ENCODE peak calls at places on chromosomes 1 and 21, in nine cellular contexts. P is K562; G is SJCRH30; B is astrocyte; C is naive thymus-derived CD4-positive, alpha-beta T cell; V is H9; T is thoracic aorta; H is esophagus squamous epithelium; Y is IMR-90. J is an unnamed sample. For H3K27me3 and H3K4me1, the result is how much of the 10 kb centered on the place peaks cover.

GRCh38 chr1:209412566-209412965 is 170.9 kb upstream of the CAMK1G start:
- DNase-seq in P (no peak), G (no peak), B (no peak), C (no peak), V (no peak), T (no peak), H (no peak), Y (no peak), J (no peak)

GRCh38 chr1:161071886-161072371 is 2.2 kb upstream of the ARHGAP30 start:
- DNase-seq in P (peak), G (peak), B (no peak), C (peak), V (peak), T (no peak), H (no peak), Y (no peak), J (no peak)

GRCh38 chr1:17314491-17314971 is 6.5 kb downstream of the PADI4 start:
- DNase-seq in P (no peak), G (peak), B (no peak), C (no peak), V (no peak), T (no peak), H (no peak), Y (no peak), J (no peak)

GRCh38 chr1:115041654-115042053 is 12.0 kb downstream of the TSHB start:
- DNase-seq in P (no peak), G (no peak), B (no peak), C (no peak), V (no peak), T (no peak), H (no peak), Y (no peak), J (no peak)

GRCh38 chr1:206921772-206922265 is at the start of gene FCMR:
- DNase-seq in P (no peak), G (no peak), B (no peak), C (peak), V (no peak), T (no peak), H (no peak), Y (no peak), J (peak)

GRCh38 chr1:48677306-48678287 is 99.1 kb downstream of the BEND5 start:
- DNase-seq in P (peak), G (peak), B (peak), C (no peak), V (peak), T (peak), H (no peak), Y (peak), J (no peak)

GRCh38 chr1:153538315-153538821 is 2.4 kb downstream of the S100A5 start:
- DNase-seq in P (peak), G (no peak), B (no peak), C (no peak), V (peak), T (no peak), H (no peak), Y (peak), J (no peak)

GRCh38 chr1:206080421-206080820 is 27.4 kb downstream of the RHEX start:
- DNase-seq in P (no peak), G (no peak), B (no peak), C (no peak), V (no peak), T (no peak), H (no peak), Y (no peak), J (no peak)

GRCh38 chr1:47753808-47754207 is 243.4 kb downstream of the TRABD2B start:
- DNase-seq in P (no peak), G (no peak), B (no peak), C (no peak), V (no peak), T (no peak), H (no peak), Y (no peak), J (no peak)

GRCh38 chr1:101108123-101108522 is 82.5 kb upstream of the DPH5 start:
- DNase-seq in P (no peak), G (no peak), B (no peak), C (no peak), V (no peak), T (no peak), H (no peak), Y (no peak), J (no peak)

GRCh38 chr1:86666368-86666767 is 38.0 kb upstream of the SH3GLB1 start:
- DNase-seq in P (no peak), G (no peak), B (no peak), C (no peak), V (no peak), T (no peak), H (no peak), Y (no peak), J (no peak)

GRCh38 chr1:229070168-229070567 is 200.7 kb upstream of the RAB4A start:
- DNase-seq in P (no peak), G (peak), B (peak), C (no peak), V (no peak), T (peak), H (peak), Y (peak), J (no peak)

GRCh38 chr1:85992756-85993155 is 163.8 kb downstream of the COL24A1 start:
- DNase-seq in P (no peak), G (no peak), B (peak), C (no peak), V (no peak), T (no peak), H (no peak), Y (peak), J (no peak)

GRCh38 chr1:51285055-51285454 is 45.3 kb downstream of the TTC39A start:
- DNase-seq in P (no peak), G (no peak), B (no peak), C (no peak), V (no peak), T (no peak), H (no peak), Y (no peak), J (no peak)

GRCh38 chr1:185156321-185156853 is 366 bp downstream of the TRMT1L start:
- DNase-seq in P (peak), G (peak), B (peak), C (peak), V (no peak), T (peak), H (no peak), Y (no peak), J (no peak)

GRCh38 chr1:197356723-197357533 is 88.9 kb downstream of the CRB1 start:
- DNase-seq in P (peak), G (peak), B (peak), C (no peak), V (peak), T (no peak), H (no peak), Y (peak), J (no peak)

GRCh38 chr1:205538211-205538840 is 33.9 kb downstream of the CDK18 start:
- DNase-seq in P (no peak), G (no peak), B (peak), C (no peak), V (no peak), T (no peak), H (no peak), Y (peak), J (no peak)

GRCh38 chr21:37223804-37224345 is 43.3 kb downstream of the VPS26C start:
- DNase-seq in P (no peak), G (no peak), B (no peak), C (no peak), V (no peak), T (no peak), H (no peak), Y (no peak), J (no peak)

GRCh38 chr1:240941706-240942370 is 329.9 kb upstream of the GREM2 start:
- DNase-seq in P (no peak), G (no peak), B (peak), C (no peak), V (no peak), T (no peak), H (no peak), Y (no peak), J (no peak)

GRCh38 chr1:161259765-161260164 is 1.2 kb downstream of the PCP4L1 start:
- DNase-seq in P (no peak), G (no peak), B (no peak), C (no peak), V (no peak), T (no peak), H (no peak), Y (no peak), J (no peak)

GRCh38 chr1:25797939-25798338 is 2.1 kb upstream of the SELENON start:
- DNase-seq in P (peak), G (peak), B (no peak), C (no peak), V (peak), T (no peak), H (no peak), Y (no peak), J (no peak)

GRCh38 chr21:42524341-42525227 is 10.9 kb downstream of the SLC37A1 start:
- DNase-seq in P (no peak), G (peak), B (peak), C (peak), V (peak), T (peak), H (no peak), Y (peak), J (peak)

GRCh38 chr1:198238121-198238520 is 81.3 kb downstream of the NEK7 start:
- DNase-seq in P (no peak), G (no peak), B (no peak), C (no peak), V (no peak), T (no peak), H (peak), Y (no peak), J (no peak)

GRCh38 chr1:36349241-36349671 is 25.8 kb upstream of the EVA1B start:
- DNase-seq in P (no peak), G (no peak), B (peak), C (no peak), V (no peak), T (no peak), H (no peak), Y (peak), J (no peak)

GRCh38 chr21:37644666-37645065 is 271.6 kb downstream of the KCNJ6 start:
- DNase-seq in P (no peak), G (no peak), B (no peak), C (no peak), V (peak), T (no peak), H (no peak), Y (no peak), J (no peak)

GRCh38 chr1:113946112-113946511 is 17.0 kb downstream of the HIPK1 start:
- DNase-seq in P (no peak), G (no peak), B (no peak), C (peak), V (no peak), T (no peak), H (no peak), Y (no peak), J (no peak)

GRCh38 chr1:85607126-85607912 is 26.8 kb downstream of the CCN1 start:
- DNase-seq in P (no peak), G (peak), B (peak), C (no peak), V (peak), T (no peak), H (no peak), Y (peak), J (no peak)

GRCh38 chr1:204584699-204585372 is 68.6 kb downstream of the MDM4 start:
- DNase-seq in P (no peak), G (no peak), B (no peak), C (no peak), V (peak), T (no peak), H (no peak), Y (no peak), J (no peak)

GRCh38 chr1:118960567-118961136 is 27.5 kb downstream of the TBX15 start:
- DNase-seq in P (no peak), G (no peak), B (no peak), C (no peak), V (no peak), T (no peak), H (no peak), Y (no peak), J (no peak)

GRCh38 chr1:243251544-243251943 is 3.5 kb downstream of the CEP170 start:
- DNase-seq in P (no peak), G (no peak), B (no peak), C (no peak), V (no peak), T (no peak), H (no peak), Y (no peak), J (no peak)

GRCh38 chr1:228697209-228698016 is 37.9 kb upstream of the RHOU start:
- DNase-seq in P (no peak), G (peak), B (peak), C (no peak), V (no peak), T (peak), H (no peak), Y (peak), J (no peak)

GRCh38 chr1:206419250-206419649 is 51.0 kb upstream of the IKBKE start:
- DNase-seq in P (peak), G (no peak), B (no peak), C (no peak), V (no peak), T (no peak), H (no peak), Y (no peak), J (no peak)

GRCh38 chr1:78325293-78325692 is 165.5 kb upstream of the PTGFR start:
- DNase-seq in P (no peak), G (no peak), B (no peak), C (no peak), V (no peak), T (no peak), H (no peak), Y (no peak), J (no peak)

GRCh38 chr21:45078371-45078770 is 4.0 kb downstream of the ADARB1 start:
- DNase-seq in P (no peak), G (no peak), B (no peak), C (no peak), V (peak), T (no peak), H (no peak), Y (no peak), J (no peak)

GRCh38 chr21:31108969-31109368 is 70.7 kb upstream of the KRTAP19-8 start:
- DNase-seq in P (no peak), G (no peak), B (no peak), C (no peak), V (no peak), T (no peak), H (no peak), Y (peak), J (no peak)

DNA sequence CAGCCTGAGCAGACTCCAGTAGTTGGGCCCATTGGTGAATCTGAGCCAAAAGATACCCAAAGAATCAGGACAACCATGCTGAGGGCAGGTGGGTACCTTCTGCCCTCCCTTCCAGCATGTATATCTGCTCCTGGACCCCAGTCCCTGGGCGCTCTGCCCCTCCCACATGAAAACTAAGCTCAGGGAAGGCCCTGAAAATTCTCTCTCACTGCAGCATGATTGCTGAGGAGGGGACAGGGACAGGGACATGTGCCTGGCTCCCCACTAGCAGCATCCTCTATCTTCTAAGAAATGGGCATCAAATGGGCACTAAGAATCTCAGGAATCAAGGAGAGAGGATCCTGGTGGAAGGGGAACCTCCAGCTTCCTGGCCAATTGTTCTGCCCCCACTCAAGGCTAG is 446.0 kb downstream of the MATN1 start:
- DNase-seq in P (no peak), G (no peak), B (no peak), C (no peak), V (peak), T (no peak), H (no peak), Y (no peak), J (no peak)
- H3K27me3 ChIP-seq in P (under half), G (under half), B (under half), C (under half), V (under half), T (under half), H (under half), Y (under half), J (under half)

DNA sequence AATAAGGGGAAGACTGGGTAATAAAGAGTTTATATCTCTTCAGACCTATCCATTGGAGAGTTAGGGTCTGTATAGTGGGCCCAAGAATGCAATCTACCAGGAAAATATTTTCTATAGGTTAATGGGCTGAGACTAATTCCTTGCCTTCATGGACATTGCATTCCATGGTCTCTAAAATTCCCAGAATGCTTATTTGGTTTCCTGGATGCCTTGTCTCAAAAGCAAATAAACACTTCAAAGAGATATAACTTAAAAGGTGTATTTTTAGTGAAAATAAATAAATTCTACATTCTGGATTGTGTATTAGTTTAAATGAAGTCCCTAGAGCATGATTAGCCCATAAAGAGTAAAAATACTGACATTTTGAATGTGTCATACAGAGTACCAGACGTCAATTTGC is 550.1 kb upstream of the PKN2 start:
- DNase-seq in P (no peak), G (no peak), B (no peak), C (no peak), V (no peak), T (no peak), H (no peak), Y (no peak), J (no peak)
- H3K27ac ChIP-seq in P (no peak), G (no peak), B (no peak), C (no peak), V (no peak), T (no peak), H (no peak), Y (no peak), J (no peak)

DNA sequence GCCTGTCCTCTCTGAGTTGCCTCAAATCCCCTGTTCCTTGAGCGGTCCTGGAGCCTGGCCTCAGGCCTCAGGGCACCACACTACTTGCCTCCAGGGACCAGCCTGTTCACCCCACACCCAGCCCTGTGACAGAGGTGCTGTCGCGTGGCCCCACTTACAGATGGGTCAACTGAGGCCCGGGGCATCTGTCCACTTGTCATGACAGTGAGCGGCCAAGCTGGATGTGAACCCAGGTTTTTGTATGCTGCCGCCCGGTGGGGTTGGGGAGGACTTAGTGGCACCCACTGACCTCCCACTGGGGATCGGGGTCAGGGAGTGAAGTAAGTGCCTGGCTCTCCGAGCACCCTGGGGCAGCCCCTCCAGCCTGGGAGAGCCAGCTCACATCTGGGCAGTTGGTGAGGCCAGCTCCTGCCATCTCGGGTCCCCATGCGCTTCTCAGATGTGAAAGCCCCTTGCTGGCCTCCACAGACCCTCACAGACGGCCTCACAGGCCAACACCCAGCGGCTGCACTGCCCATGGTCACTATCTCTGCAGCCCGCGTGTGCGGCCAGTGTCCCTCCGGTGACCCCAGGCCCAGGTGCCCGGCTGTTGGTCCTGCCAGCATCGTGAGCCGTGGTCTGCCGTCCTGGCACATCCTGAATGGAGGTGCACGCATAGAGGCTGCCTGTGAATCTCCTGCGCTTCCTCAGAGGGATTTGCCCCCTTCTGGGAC is 9.3 kb upstream of the FAAP20 start:
- DNase-seq in P (no peak), G (no peak), B (no peak), C (no peak), V (no peak), T (no peak), H (no peak), Y (no peak), J (no peak)
- H3K4me1 ChIP-seq in P (under half), G (under half), B (under half), C (under half), V (under half), T (half or more), H (half or more), Y (under half), J (under half)

GRCh38 chr1:6427445-6428390 is 3.1 kb downstream of the ESPN start:
- DNase-seq in P (no peak), G (no peak), B (no peak), C (no peak), V (peak), T (no peak), H (no peak), Y (no peak), J (no peak)

GRCh38 chr1:6425671-6426070 is 1.1 kb downstream of the ESPN start:
- DNase-seq in P (no peak), G (no peak), B (no peak), C (no peak), V (no peak), T (no peak), H (no peak), Y (no peak), J (no peak)

GRCh38 chr1:6426972-6427350 is 2.4 kb downstream of the ESPN start:
- DNase-seq in P (no peak), G (no peak), B (no peak), C (no peak), V (no peak), T (no peak), H (no peak), Y (no peak), J (no peak)

GRCh38 chr1:6424619-6425593 is at the start of gene ESPN:
- DNase-seq in P (peak), G (no peak), B (no peak), C (no peak), V (no peak), T (no peak), H (no peak), Y (no peak), J (no peak)

GRCh38 chr1:6426321-6426971 is 1.9 kb downstream of the ESPN start:
- DNase-seq in P (peak), G (no peak), B (no peak), C (no peak), V (no peak), T (no peak), H (no peak), Y (no peak), J (no peak)
- H3K27me3 ChIP-seq in P (half or more), G (half or more), B (under half), C (under half), V (under half), T (under half), H (half or more), Y (half or more), J (under half)

GRCh38 chr21:32467291-32467690 is 54.8 kb downstream of the EVA1C start:
- DNase-seq in P (no peak), G (no peak), B (no peak), C (no peak), V (no peak), T (no peak), H (no peak), Y (no peak), J (no peak)

GRCh38 chr21:32459972-32460371 is 47.5 kb downstream of the EVA1C start:
- DNase-seq in P (no peak), G (no peak), B (no peak), C (no peak), V (no peak), T (no peak), H (no peak), Y (peak), J (no peak)

GRCh38 chr21:32463889-32464300 is 51.4 kb downstream of the EVA1C start:
- DNase-seq in P (no peak), G (no peak), B (peak), C (no peak), V (no peak), T (no peak), H (no peak), Y (peak), J (no peak)

GRCh38 chr21:32461503-32461902 is 49.0 kb downstream of the EVA1C start:
- DNase-seq in P (no peak), G (no peak), B (no peak), C (no peak), V (no peak), T (no peak), H (no peak), Y (no peak), J (no peak)

DNA sequence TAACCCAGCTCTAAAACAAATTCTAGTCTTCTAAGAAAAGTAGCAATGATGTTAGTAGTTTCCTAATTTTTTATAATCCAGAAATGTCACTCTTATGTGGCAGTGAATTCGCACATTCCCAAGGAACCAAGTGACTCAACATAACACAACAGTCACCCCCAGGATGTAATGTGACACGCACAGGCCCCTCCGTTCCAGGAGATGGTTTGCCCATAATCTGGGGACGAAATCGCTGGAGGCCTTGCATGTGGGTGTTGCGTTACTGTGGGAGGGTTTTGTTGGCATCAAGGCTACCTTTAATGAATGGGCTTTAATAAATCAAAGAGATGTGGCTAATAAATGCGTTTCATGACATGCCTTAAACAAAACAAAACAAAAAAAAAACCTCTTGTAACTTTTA is 50.9 kb downstream of the EVA1C start:
- DNase-seq in P (no peak), G (no peak), B (peak), C (no peak), V (no peak), T (no peak), H (no peak), Y (peak), J (no peak)
- H3K27ac ChIP-seq in P (no peak), G (no peak), B (peak), C (no peak), V (no peak), T (peak), H (peak), Y (peak), J (no peak)

J was measured in effector memory CD4-positive, alpha-beta T cell.